ENCODE peak calls at places on chromosomes 3 and 15, in ten cellular contexts. T is Daoy; S is hypothalamus; A is adipocyte; Y is left ventricle myocardium inferior; O is stimulated activated CD8-positive, alpha-beta memory T cell treated with anti-CD3 and anti-CD28 coated beads, Interleukin-4, amount 100 ng/mL, for 24 hours; C is NCI-H2081 treated with DMSO at 0.1 percent for 48 hours; R is tibial artery; H is cerebellum; M is lung. D is an unnamed sample.

GRCh38 chr3:119880966-119881365 is 99.1 kb downstream of the NR1I2 start:
- DNase-seq in T (no peak), S (no peak), A (peak; percentile 12), Y (no peak), O (no peak), C (no peak), R (no peak), H (no peak), M (no peak), D (no peak)

GRCh38 chr3:135125171-135125801 is 330.2 kb downstream of the EPHB1 start:
- DNase-seq in T (peak; percentile 23), S (no peak), A (peak; percentile 54), Y (no peak), O (no peak), C (no peak), R (no peak), H (no peak), M (no peak), D (no peak)

GRCh38 chr3:173894-174293 is 22.7 kb upstream of the CHL1 start:
- DNase-seq in T (no peak), S (no peak), A (no peak), Y (no peak), O (no peak), C (no peak), R (no peak), H (no peak), M (no peak), D (no peak)

GRCh38 chr15:40430271-40430805 is 10.4 kb upstream of the BAHD1 start:
- DNase-seq in T (peak; percentile 67), S (no peak), A (peak; percentile 24), Y (no peak), O (no peak), C (no peak), R (no peak), H (no peak), M (no peak), D (no peak)

GRCh38 chr3:76436895-76437294 is 603.0 kb upstream of the ROBO2 start:
- DNase-seq in T (no peak), S (no peak), A (peak; percentile 77), Y (no peak), O (no peak), C (no peak), R (no peak), H (no peak), M (no peak), D (no peak)

GRCh38 chr3:88195951-88196434 is 46.2 kb downstream of the C3orf38 start:
- DNase-seq in T (peak; percentile 26), S (no peak), A (no peak), Y (no peak), O (no peak), C (no peak), R (no peak), H (no peak), M (no peak), D (no peak)

GRCh38 chr3:138148503-138148902 is 16.3 kb upstream of the A4GNT start:
- DNase-seq in T (no peak), S (no peak), A (no peak), Y (no peak), O (no peak), C (no peak), R (no peak), H (no peak), M (no peak), D (no peak)

GRCh38 chr15:83206387-83206970 is 1.1 kb downstream of the HDGFL3 start:
- DNase-seq in T (peak; percentile 25), S (no peak), A (no peak), Y (no peak), O (no peak), C (no peak), R (no peak), H (peak; percentile 15), M (no peak), D (no peak)

GRCh38 chr15:99983171-99983891 is 250.1 kb upstream of the LYSMD4 start:
- DNase-seq in T (peak; percentile 24), S (no peak), A (no peak), Y (no peak), O (no peak), C (no peak), R (no peak), H (no peak), M (no peak), D (no peak)

GRCh38 chr3:122927726-122928125 is 99.8 kb downstream of the SEMA5B start:
- DNase-seq in T (no peak), S (no peak), A (no peak), Y (no peak), O (no peak), C (no peak), R (peak; percentile 46), H (no peak), M (no peak), D (no peak)

GRCh38 chr3:67357610-67358458 is 296.6 kb downstream of the SUCLG2 start:
- DNase-seq in T (no peak), S (no peak), A (peak; percentile 26), Y (no peak), O (no peak), C (peak; percentile 0), R (no peak), H (no peak), M (no peak), D (peak; percentile 23)

GRCh38 chr15:45164914-45165313 is 22.9 kb downstream of the SHF start:
- DNase-seq in T (no peak), S (no peak), A (no peak), Y (no peak), O (no peak), C (no peak), R (no peak), H (no peak), M (no peak), D (no peak)

GRCh38 chr15:45162771-45163507 is 24.8 kb downstream of the SHF start:
- DNase-seq in T (peak; percentile 84), S (peak; percentile 24), A (peak; percentile 88), Y (peak; percentile 73), O (peak; percentile 42), C (peak; percentile 43), R (peak; percentile 84), H (peak; percentile 89), M (peak; percentile 77), D (peak; percentile 68)

D was measured in RCC 7860.